ENCODE peak calls at places on chromosomes 12 and 14, in five cellular contexts. G is left ventricle myocardium inferior; A is CD8-positive, alpha-beta T cell; T is ovary; F is psoas muscle. U is an unnamed sample. For H3K4me1 and H3K27me3, the result is how much of the 10 kb centered on the place peaks cover.

GRCh38 chr12:1357171-1357570 is 237.2 kb downstream of the FBXL14 start:
- DNase-seq in G (no peak), A (no peak), T (no peak), F (no peak), U (no peak)

GRCh38 chr12:32116897-32117296 is 10.2 kb downstream of the BICD1 start:
- DNase-seq in T (no peak), A (no peak), G (no peak), F (no peak), U (no peak)

GRCh38 chr12:104534162-104534856 is 77.6 kb downstream of the CHST11 start:
- DNase-seq in A (no peak), F (no peak), G (no peak), T (no peak), U (no peak)

GRCh38 chr14:20400965-20401593 is 12.2 kb downstream of the TEP1 start:
- DNase-seq in G (no peak), T (no peak), F (no peak), A (no peak), U (no peak)

GRCh38 chr14:72416892-72417291 is 477.0 kb downstream of the DPF3 start:
- DNase-seq in F (no peak), T (no peak), G (no peak), A (no peak), U (peak)

GRCh38 chr12:43856932-43857331 is 21.1 kb downstream of the TMEM117 start:
- DNase-seq in F (no peak), T (no peak), A (no peak), G (no peak), U (no peak)

GRCh38 chr14:82419933-82420332 is 886.3 kb upstream of the SEL1L start:
- DNase-seq in F (no peak), G (peak), T (no peak), A (no peak), U (no peak)

GRCh38 chr14:98325761-98326160 is 946.2 kb downstream of the BCL11B start:
- DNase-seq in A (no peak), T (no peak), G (no peak), F (no peak), U (no peak)

GRCh38 chr12:99985129-99985570 is 414 bp upstream of the ANKS1B start:
- DNase-seq in G (no peak), A (no peak), T (no peak), F (no peak), U (no peak)

GRCh38 chr12:99981639-99982190 is 3.0 kb downstream of the ANKS1B start:
- DNase-seq in A (no peak), T (no peak), G (no peak), F (no peak), U (no peak)

GRCh38 chr12:99983721-99984258 is 946 bp downstream of the ANKS1B start:
- DNase-seq in F (no peak), T (no peak), A (no peak), G (no peak), U (no peak)

GRCh38 chr12:99985631-99986030 is 895 bp upstream of the ANKS1B start:
- DNase-seq in T (no peak), G (no peak), F (no peak), A (no peak), U (no peak)

DNA sequence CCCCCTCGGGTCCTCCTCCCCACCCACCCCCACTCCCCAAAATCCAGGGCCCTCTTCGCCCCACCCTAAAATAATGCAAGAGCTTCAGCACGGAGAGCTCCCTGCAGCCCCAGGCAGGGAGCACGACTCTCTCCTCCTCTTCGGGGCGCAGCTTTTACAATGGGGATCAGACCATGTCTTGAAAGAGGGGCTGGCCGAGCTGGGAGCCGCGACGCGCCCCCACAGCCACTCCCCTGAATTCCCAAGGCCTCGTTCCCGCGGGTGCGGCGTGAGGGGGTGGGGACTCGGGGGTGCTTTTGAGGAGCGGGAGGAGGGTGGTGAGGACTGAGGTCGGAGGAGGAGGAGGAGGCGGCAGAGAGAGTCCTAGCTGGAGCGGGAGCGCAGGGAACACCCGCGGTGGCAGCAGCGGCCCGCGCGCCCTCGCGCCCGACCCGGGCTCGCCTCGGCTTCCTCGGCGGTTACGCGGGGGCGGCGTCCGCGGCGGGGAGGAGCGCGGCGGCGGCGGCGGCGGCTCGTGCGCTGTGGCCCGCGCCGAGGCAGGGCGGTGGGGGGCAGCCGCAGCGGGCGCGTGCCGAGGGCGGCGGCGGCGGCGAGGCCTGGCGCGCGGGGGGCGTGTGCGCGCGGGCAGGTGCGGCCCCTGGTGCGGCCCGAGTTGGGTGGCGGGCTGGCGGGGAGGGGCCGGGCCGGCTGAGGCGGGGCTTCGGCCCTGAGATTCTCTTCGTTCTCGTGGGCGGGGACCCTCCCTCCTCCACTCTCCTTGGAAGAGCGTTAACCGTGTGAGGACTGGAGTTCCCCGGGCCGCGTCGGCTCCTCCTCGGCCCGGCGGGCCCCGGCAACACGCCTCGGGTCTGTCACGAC is at the start of gene ANKS1B:
- DNase-seq in G (peak), F (peak), T (peak), A (no peak), U (peak)
- TF ChIP-seq CTCF in G (no peak), F (no peak), T (no peak), A (no peak), U (no peak)

GRCh38 chr12:57896139-57896436 is 45.3 kb upstream of the ATP23 start:
- DNase-seq in F (no peak), T (peak), A (no peak), G (no peak), U (no peak)
- H3K4me1 ChIP-seq in F (half or more), T (under half), A (under half), G (half or more), U (under half)

GRCh38 chr12:114405449-114406271 is at the start of gene TBX5:
- DNase-seq in A (no peak), F (no peak), T (no peak), G (no peak), U (no peak)

GRCh38 chr12:114408415-114408814 is 2.5 kb upstream of the TBX5 start:
- DNase-seq in A (no peak), G (no peak), T (no peak), F (no peak), U (no peak)

GRCh38 chr12:114407566-114408411 is 1.8 kb upstream of the TBX5 start:
- DNase-seq in T (no peak), F (no peak), A (no peak), G (no peak), U (no peak)

GRCh38 chr12:114406326-114407033 is 536 bp upstream of the TBX5 start:
- DNase-seq in F (no peak), A (no peak), G (no peak), T (no peak), U (no peak)

DNA sequence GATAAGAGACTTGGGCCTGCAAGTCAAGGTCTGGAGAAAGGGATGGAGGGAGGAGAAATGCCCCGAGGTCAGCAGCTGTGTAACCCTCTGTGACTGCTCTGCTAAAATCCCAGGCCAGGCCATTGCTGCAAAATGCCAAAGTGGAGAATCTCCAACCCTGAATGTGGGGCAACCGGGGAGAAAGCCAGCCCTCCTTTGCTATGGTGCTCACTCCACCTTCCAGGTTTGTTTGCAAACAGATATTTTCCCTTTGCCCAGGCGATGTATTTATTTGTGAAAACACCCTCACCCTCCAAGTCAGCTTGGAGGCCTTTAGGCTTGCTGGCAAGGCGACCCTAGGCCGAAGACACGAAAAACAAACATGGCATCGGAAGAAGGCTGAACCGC is 1.1 kb upstream of the TBX5 start:
- DNase-seq in T (no peak), F (no peak), A (no peak), G (no peak), U (no peak)
- H3K27me3 ChIP-seq in T (under half), F (half or more), A (under half), G (half or more), U (half or more)

GRCh38 chr12:49824416-49824815 is 3.8 kb downstream of the NCKAP5L start:
- DNase-seq in T (no peak), G (no peak), F (no peak), A (no peak), U (no peak)
- TF ChIP-seq CTCF in T (no peak), G (no peak), F (no peak), A (no peak), U (no peak)

DNA sequence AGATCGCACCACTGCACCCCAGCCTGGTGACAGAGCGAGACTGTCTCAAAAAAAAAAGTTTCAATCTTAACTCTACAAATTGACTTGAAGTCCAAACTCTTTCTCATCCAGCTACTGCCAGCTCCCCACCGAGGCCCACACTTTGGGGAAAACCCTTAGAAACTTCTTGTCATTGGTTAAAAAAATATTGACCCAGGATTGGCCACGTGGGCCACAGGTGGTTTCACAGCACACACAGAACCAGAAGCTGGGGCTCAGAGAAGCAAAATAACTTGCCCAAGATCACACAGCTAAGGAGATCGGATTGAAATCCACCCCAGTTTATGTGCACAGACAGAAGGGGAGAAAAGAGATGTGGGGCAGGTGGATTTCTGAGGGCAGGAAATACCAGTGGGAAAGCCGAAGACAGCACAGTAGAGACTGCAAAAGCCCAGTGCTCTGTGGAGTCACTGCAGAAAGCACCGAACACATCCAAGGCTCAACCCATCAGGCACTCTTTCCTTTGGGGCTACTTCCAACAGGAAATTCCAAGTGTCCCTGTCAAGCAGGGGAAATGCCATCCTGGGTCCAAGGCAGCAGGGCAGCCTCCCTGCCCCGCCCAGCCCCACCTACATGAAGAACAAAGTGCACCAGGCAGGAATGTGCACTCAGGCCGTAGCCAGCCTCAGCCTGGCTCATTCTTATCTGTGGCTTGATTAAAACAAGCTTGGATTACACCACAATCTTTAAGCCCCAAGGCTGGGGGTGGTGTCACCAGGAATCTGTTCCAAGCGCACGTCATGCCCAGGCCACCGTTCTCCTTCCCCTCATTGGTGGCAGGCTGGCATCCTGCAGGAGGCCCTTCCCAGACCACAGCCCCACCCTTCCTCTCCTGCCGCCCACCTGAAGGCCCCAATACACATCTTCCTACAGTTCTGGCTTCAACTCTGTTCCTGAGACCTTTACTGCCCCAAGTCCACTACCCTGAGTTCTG is 72.5 kb downstream of the ITPK1 start:
- DNase-seq in G (peak), A (no peak), T (no peak), F (peak), U (peak)
- H3K4me1 ChIP-seq in G (half or more), A (half or more), T (under half), F (under half), U (half or more)

DNA sequence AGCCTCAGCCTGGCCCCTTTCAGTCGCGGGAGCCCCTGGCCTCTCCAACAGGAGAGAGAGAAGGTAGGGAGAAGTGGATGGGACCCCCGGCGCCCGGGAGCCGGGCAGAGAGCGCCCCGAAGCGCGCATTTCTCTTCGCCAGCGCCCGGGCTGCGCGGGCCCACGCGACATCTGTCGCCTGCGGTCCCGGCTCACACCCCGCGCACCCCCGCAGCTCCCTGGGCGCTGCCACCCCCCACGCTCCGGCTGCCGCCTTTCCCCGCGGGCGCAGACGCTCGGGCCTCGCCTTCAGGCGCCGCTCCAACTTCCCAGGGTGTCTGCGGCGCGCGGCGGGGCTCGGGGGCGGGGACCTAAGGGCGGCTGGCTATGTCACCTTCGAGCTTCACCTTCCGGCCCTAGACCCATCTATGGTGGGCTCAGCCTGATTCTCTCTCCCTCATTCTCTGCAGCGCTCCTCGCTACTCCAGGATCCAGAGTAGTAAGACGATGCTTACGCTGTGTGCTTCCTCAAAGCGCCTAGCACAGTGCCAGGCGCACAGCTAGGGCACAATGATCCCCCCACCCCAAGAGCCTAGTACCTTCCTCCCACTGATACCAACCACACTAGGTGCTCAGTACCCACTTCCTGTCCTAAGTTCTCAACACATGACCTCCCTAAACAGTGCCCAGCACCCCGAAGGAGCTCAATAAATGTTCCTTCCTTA is 1.6 kb downstream of the HRK start:
- DNase-seq in A (no peak), F (no peak), T (no peak), G (no peak), U (no peak)
- H3K27me3 ChIP-seq in A (under half), F (half or more), T (under half), G (half or more), U (half or more)